ENCODE peak calls at places on chromosomes 2 and 18, in four cellular contexts. O, A, B and F are unnamed samples.
A peak's percentile ranks its signal among the peaks of the same experiment; 100 is the strongest.

GRCh38 chr18:49514577-49514976 is 27.5 kb upstream of the C18orf32 start:
- DNase-seq in O (no peak), A (no peak), B (no peak), F (no peak)

GRCh38 chr2:215784371-215784783 is 229.0 kb downstream of the MREG start:
- DNase-seq in O (no peak), A (no peak), B (no peak), F (no peak)

GRCh38 chr2:168545439-168546082 is 89.5 kb downstream of the CERS6 start:
- DNase-seq in O (no peak), A (no peak), B (no peak), F (no peak)

GRCh38 chr2:26670171-26670570 is 22.4 kb upstream of the KCNK3 start:
- DNase-seq in O (no peak), A (peak; percentile 35), B (no peak), F (no peak)

GRCh38 chr2:17578466-17578928 is 38.0 kb downstream of the VSNL1 start:
- DNase-seq in O (peak; percentile 69), A (no peak), B (no peak), F (peak; percentile 15)

GRCh38 chr2:10597956-10598355 is 91.8 kb downstream of the NOL10 start:
- DNase-seq in O (no peak), A (no peak), B (no peak), F (no peak)

GRCh38 chr2:237264480-237265219 is 149.3 kb downstream of the COL6A3 start:
- DNase-seq in O (no peak), A (no peak), B (no peak), F (no peak)

GRCh38 chr2:28117104-28117596 is 226.6 kb downstream of the BABAM2 start:
- DNase-seq in O (no peak), A (no peak), B (no peak), F (no peak)

GRCh38 chr2:7745369-7745768 is 828.2 kb downstream of the RNF144A start:
- DNase-seq in O (peak; percentile 44), A (no peak), B (no peak), F (no peak)

GRCh38 chr2:30915485-30915884 is 108.2 kb upstream of the CAPN13 start:
- DNase-seq in O (no peak), A (peak; percentile 55), B (no peak), F (no peak)

GRCh38 chr2:222136106-222136630 is 162.6 kb downstream of the PAX3 start:
- DNase-seq in O (no peak), A (no peak), B (no peak), F (no peak)

GRCh38 chr2:153163055-153163454 is 315.5 kb downstream of the RPRM start:
- DNase-seq in O (no peak), A (no peak), B (no peak), F (peak; percentile 2)

GRCh38 chr2:58890865-58891525 is 649.9 kb upstream of the FANCL start:
- DNase-seq in O (no peak), A (no peak), B (no peak), F (no peak)

GRCh38 chr2:36511858-36512630 is 85.9 kb downstream of the FEZ2 start:
- DNase-seq in O (no peak), A (no peak), B (no peak), F (no peak)

GRCh38 chr2:106575955-106576354 is 88.8 kb downstream of the CD8B2 start:
- DNase-seq in O (peak; percentile 45), A (no peak), B (no peak), F (no peak)

GRCh38 chr2:181655519-181655918 is 1.4 kb downstream of the CERKL start:
- DNase-seq in O (no peak), A (no peak), B (no peak), F (no peak)

GRCh38 chr18:43789234-43790000 is 512.1 kb upstream of the SYT4 start:
- DNase-seq in O (no peak), A (no peak), B (no peak), F (no peak)

GRCh38 chr2:113324684-113325160 is 46.0 kb upstream of the PAX8 start:
- DNase-seq in O (no peak), A (no peak), B (no peak), F (peak; percentile 62)

GRCh38 chr2:230413465-230413864 is 2.5 kb upstream of the SP100 start:
- DNase-seq in O (no peak), A (no peak), B (no peak), F (no peak)

GRCh38 chr2:65530547-65531320 is 98.3 kb upstream of the SPRED2 start:
- DNase-seq in O (no peak), A (no peak), B (no peak), F (no peak)

GRCh38 chr18:65762556-65762955 is 11.7 kb downstream of the CDH7 start:
- DNase-seq in O (no peak), A (no peak), B (no peak), F (no peak)

GRCh38 chr2:239066597-239066996 is 218.7 kb downstream of the TWIST2 start:
- DNase-seq in O (no peak), A (peak; percentile 62), B (no peak), F (no peak)
- TF ChIP-seq POLR2AphosphoS5 in O (no peak), A (no peak), B (no peak), F (no peak)

DNA sequence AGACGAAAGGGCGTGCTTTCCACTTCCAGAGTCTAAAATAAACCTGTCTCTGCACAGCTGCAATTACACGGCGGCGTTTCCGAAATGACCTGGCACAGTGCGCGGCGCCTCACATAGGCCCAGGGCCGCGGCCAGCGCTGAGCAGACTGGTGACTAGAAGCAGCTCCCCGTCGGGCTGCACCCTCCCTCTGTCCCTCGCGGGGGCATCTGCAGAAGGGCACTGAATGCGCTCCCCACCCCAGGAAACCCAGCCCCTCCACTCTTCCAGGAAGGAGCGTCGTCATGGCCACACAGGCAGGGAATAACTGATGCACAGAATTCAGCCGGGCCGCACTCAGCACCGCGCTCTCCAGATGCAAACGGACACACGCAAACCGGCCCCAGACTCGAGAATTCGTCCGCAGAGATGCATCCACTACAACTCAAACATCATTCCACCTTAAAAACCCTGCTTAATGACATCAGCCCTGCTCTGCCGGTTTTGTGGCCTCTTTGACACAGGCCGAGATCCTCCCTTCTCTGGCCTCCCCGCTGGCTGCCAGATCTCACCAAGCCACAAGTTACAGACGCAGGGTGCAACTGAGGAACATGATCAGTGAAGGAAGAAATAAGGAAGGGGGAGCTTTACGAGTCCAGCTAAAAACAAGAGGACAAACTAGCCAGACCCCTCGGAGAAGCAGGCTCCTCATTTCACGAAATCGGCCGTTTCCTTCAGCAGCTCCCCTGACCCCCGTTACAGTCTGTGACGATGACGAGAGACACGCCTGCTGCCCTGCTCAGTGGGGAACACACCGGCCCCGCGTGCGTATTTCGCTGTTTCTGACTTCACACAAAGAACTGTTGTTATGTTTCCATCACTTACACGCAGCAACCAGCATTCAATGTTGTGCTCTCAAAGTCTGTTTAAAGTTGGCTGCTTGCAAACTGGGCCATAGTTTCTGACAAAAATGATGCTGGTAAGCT is 40.2 kb downstream of the MBP start:
- DNase-seq in O (no peak), A (no peak), B (no peak), F (no peak)
- TF ChIP-seq POLR2A in O (no peak), A (no peak), B (no peak), F (no peak)

GRCh38 chr2:137947714-137948336 is 16.4 kb upstream of the HNMT start:
- DNase-seq in O (peak; percentile 40), A (no peak), B (no peak), F (peak; percentile 2)
- TF ChIP-seq POLR2AphosphoS5 in O (no peak), A (no peak), B (no peak), F (no peak)

DNA sequence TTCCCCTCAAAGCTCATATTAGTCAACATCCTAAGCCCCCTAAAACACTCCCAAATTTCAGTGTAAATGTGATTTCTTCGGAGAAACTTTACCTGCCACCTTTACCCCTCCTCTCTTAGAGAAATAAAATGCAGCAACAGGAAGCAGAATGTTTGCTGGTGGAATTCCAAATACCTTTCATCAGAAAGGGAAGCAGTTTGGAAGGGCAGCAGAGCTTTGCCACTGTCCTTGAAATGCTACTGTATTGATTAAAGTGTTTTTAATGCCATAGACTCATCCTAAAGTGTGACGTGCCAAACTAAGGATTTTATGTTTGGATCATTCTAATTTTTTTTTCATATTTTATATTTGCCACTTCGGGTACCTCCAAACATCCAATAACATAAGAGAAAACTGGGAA is 480.1 kb downstream of the NRXN1 start:
- DNase-seq in O (no peak), A (no peak), B (no peak), F (no peak)
- TF ChIP-seq POLR2A in O (no peak), A (no peak), B (no peak), F (no peak)

DNA sequence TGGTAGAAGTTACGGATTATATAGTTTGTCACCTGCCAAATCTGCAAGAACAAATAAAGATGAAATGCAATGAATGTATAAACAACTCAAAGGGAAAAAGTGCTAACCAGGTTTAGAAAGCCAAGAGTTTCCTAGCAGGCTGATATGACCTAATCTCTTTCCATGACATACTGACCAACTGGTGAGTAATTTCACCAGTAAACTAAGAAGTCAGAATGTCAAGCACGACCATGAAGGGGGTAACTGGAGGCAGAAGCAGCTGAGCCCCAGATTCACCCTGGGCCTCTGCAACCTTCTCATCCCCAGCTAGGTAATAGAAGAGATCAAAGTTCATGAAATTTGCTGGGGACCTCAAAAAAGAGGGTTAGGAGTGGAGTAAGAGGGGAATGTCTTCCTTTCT is 10.2 kb downstream of the RHOB start:
- DNase-seq in O (no peak), A (no peak), B (no peak), F (no peak)
- TF ChIP-seq POLR2AphosphoS5 in O (no peak), A (no peak), B (no peak), F (no peak)

DNA sequence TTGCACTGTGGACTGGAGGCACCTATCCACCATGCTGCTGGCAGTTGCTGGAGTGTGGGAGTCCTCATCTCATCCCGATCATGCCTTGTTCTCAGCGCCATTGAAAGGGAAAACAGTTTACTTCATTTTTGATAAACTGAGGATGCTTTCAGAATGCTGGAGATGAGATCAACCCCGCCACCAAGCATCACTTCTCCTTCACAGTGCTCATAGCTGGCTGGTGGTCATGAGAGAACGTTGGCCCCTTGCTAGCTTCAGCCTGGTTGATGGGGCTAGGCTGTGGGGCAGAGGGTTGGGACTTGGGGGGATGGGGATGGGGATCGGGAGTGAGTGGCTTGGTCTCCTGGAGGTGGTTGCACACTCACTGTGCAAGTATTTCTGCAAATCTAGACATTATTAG is 30.1 kb downstream of the SOX11 start:
- DNase-seq in O (no peak), A (no peak), B (peak; percentile 78), F (no peak)
- TF ChIP-seq POLR2A in O (no peak), A (no peak), B (no peak), F (no peak)